ENCODE peak calls at places on chromosome 19, in eight cellular contexts. One of them, this sample, is unnamed.
A peak's percentile ranks its signal among the peaks of the same experiment; 100 is the strongest.

GRCh38 chr19:39308531-39309304 is 11.9 kb downstream of the LRFN1 start:
- DNase-seq in HAP-1: peak; percentile 59
- DNase-seq in heart right ventricle: no peak
- DNase-seq in left lung: no peak
- DNase-seq in right cardiac atrium: no peak
- DNase-seq in right atrium auricular region: no peak
- DNase-seq in CD4-positive, alpha-beta memory T cell: no peak
- DNase-seq in heart left ventricle: no peak
- DNase-seq in this sample: no peak

GRCh38 chr19:10206226-10206873 is 11.6 kb upstream of the DNMT1 start:
- DNase-seq in HAP-1: no peak
- DNase-seq in heart right ventricle: no peak
- DNase-seq in left lung: peak; percentile 80
- DNase-seq in right cardiac atrium: no peak
- DNase-seq in right atrium auricular region: no peak
- DNase-seq in CD4-positive, alpha-beta memory T cell: no peak
- DNase-seq in heart left ventricle: no peak
- DNase-seq in this sample: no peak

GRCh38 chr19:31318790-31319189 is 30.4 kb downstream of the TSHZ3 start:
- DNase-seq in HAP-1: peak; percentile 29
- DNase-seq in heart right ventricle: no peak
- DNase-seq in left lung: no peak
- DNase-seq in right cardiac atrium: no peak
- DNase-seq in right atrium auricular region: no peak
- DNase-seq in CD4-positive, alpha-beta memory T cell: no peak
- DNase-seq in heart left ventricle: no peak
- DNase-seq in this sample: no peak

GRCh38 chr19:39413269-39413902 is 917 bp downstream of the PLEKHG2 start:
- DNase-seq in HAP-1: peak; percentile 87
- DNase-seq in heart right ventricle: peak; percentile 87
- DNase-seq in left lung: peak; percentile 59
- DNase-seq in right cardiac atrium: peak; percentile 83
- DNase-seq in right atrium auricular region: no peak
- DNase-seq in CD4-positive, alpha-beta memory T cell: no peak
- DNase-seq in heart left ventricle: peak; percentile 91
- DNase-seq in this sample: peak; percentile 44

GRCh38 chr19:54532528-54532927 is 29.9 kb downstream of the LAIR2 start:
- DNase-seq in HAP-1: no peak
- DNase-seq in heart right ventricle: no peak
- DNase-seq in left lung: no peak
- DNase-seq in right cardiac atrium: no peak
- DNase-seq in right atrium auricular region: no peak
- DNase-seq in CD4-positive, alpha-beta memory T cell: no peak
- DNase-seq in heart left ventricle: no peak
- DNase-seq in this sample: no peak

GRCh38 chr19:13169769-13170168 is 19.6 kb downstream of the IER2 start:
- DNase-seq in HAP-1: no peak
- DNase-seq in heart right ventricle: no peak
- DNase-seq in left lung: no peak
- DNase-seq in right cardiac atrium: peak; percentile 43
- DNase-seq in right atrium auricular region: no peak
- DNase-seq in CD4-positive, alpha-beta memory T cell: no peak
- DNase-seq in heart left ventricle: no peak
- DNase-seq in this sample: no peak

GRCh38 chr19:11446652-11447301 is 11.3 kb downstream of the PRKCSH start:
- DNase-seq in HAP-1: peak; percentile 82
- DNase-seq in heart right ventricle: peak; percentile 39
- DNase-seq in left lung: no peak
- DNase-seq in right cardiac atrium: peak; percentile 65
- DNase-seq in right atrium auricular region: no peak
- DNase-seq in CD4-positive, alpha-beta memory T cell: peak; percentile 33
- DNase-seq in heart left ventricle: peak; percentile 84
- DNase-seq in this sample: peak; percentile 47

GRCh38 chr19:41844601-41845000 is at the start of gene LYPD4:
- DNase-seq in HAP-1: no peak
- DNase-seq in heart right ventricle: no peak
- DNase-seq in left lung: no peak
- DNase-seq in right cardiac atrium: no peak
- DNase-seq in right atrium auricular region: no peak
- DNase-seq in CD4-positive, alpha-beta memory T cell: no peak
- DNase-seq in heart left ventricle: no peak
- DNase-seq in this sample: no peak

GRCh38 chr19:20247016-20247683 is 80.1 kb downstream of the ZNF486 start:
- DNase-seq in HAP-1: no peak
- DNase-seq in heart right ventricle: peak; percentile 11
- DNase-seq in left lung: no peak
- DNase-seq in right cardiac atrium: peak; percentile 27
- DNase-seq in right atrium auricular region: no peak
- DNase-seq in CD4-positive, alpha-beta memory T cell: peak; percentile 32
- DNase-seq in heart left ventricle: no peak
- DNase-seq in this sample: peak; percentile 8

GRCh38 chr19:35353635-35354034 is 4.6 kb upstream of the FFAR3 start:
- DNase-seq in HAP-1: no peak
- DNase-seq in heart right ventricle: no peak
- DNase-seq in left lung: no peak
- DNase-seq in right cardiac atrium: no peak
- DNase-seq in right atrium auricular region: no peak
- DNase-seq in CD4-positive, alpha-beta memory T cell: no peak
- DNase-seq in heart left ventricle: peak; percentile 9
- DNase-seq in this sample: no peak

GRCh38 chr19:29663861-29664752 is 1.2 kb upstream of the PLEKHF1 start:
- DNase-seq in HAP-1: no peak
- DNase-seq in heart right ventricle: no peak
- DNase-seq in left lung: no peak
- DNase-seq in right cardiac atrium: peak; percentile 28
- DNase-seq in right atrium auricular region: no peak
- DNase-seq in CD4-positive, alpha-beta memory T cell: no peak
- DNase-seq in heart left ventricle: no peak
- DNase-seq in this sample: no peak

GRCh38 chr19:16417660-16418596 is 53.8 kb downstream of the EPS15L1 start:
- DNase-seq in HAP-1: peak; percentile 81
- DNase-seq in heart right ventricle: peak; percentile 58
- DNase-seq in left lung: no peak
- DNase-seq in right cardiac atrium: peak; percentile 74
- DNase-seq in right atrium auricular region: peak; percentile 79
- DNase-seq in CD4-positive, alpha-beta memory T cell: peak; percentile 62
- DNase-seq in heart left ventricle: peak; percentile 85
- DNase-seq in this sample: peak; percentile 51

GRCh38 chr19:14502334-14503092 is 6.6 kb upstream of the GIPC1 start:
- DNase-seq in HAP-1: no peak
- DNase-seq in heart right ventricle: no peak
- DNase-seq in left lung: no peak
- DNase-seq in right cardiac atrium: no peak
- DNase-seq in right atrium auricular region: no peak
- DNase-seq in CD4-positive, alpha-beta memory T cell: no peak
- DNase-seq in heart left ventricle: no peak
- DNase-seq in this sample: no peak

GRCh38 chr19:46748325-46749109 is 2.3 kb upstream of the STRN4 start:
- DNase-seq in HAP-1: peak; percentile 91
- DNase-seq in heart right ventricle: peak; percentile 64
- DNase-seq in left lung: no peak
- DNase-seq in right cardiac atrium: peak; percentile 70
- DNase-seq in right atrium auricular region: no peak
- DNase-seq in CD4-positive, alpha-beta memory T cell: peak; percentile 63
- DNase-seq in heart left ventricle: no peak
- DNase-seq in this sample: peak; percentile 62

GRCh38 chr19:34508540-34508939 is 27.0 kb downstream of the WTIP start:
- DNase-seq in HAP-1: no peak
- DNase-seq in heart right ventricle: no peak
- DNase-seq in left lung: no peak
- DNase-seq in right cardiac atrium: no peak
- DNase-seq in right atrium auricular region: no peak
- DNase-seq in CD4-positive, alpha-beta memory T cell: no peak
- DNase-seq in heart left ventricle: no peak
- DNase-seq in this sample: no peak

GRCh38 chr19:17797397-17798201 is 2.7 kb downstream of the B3GNT3 start:
- DNase-seq in HAP-1: no peak
- DNase-seq in heart right ventricle: no peak
- DNase-seq in left lung: no peak
- DNase-seq in right cardiac atrium: no peak
- DNase-seq in right atrium auricular region: no peak
- DNase-seq in CD4-positive, alpha-beta memory T cell: no peak
- DNase-seq in heart left ventricle: no peak
- DNase-seq in this sample: no peak

GRCh38 chr19:4183967-4184717 is 1.7 kb downstream of the ANKRD24 start:
- DNase-seq in HAP-1: no peak
- DNase-seq in heart right ventricle: no peak
- DNase-seq in left lung: no peak
- DNase-seq in right cardiac atrium: no peak
- DNase-seq in right atrium auricular region: no peak
- DNase-seq in CD4-positive, alpha-beta memory T cell: no peak
- DNase-seq in heart left ventricle: no peak
- DNase-seq in this sample: no peak

DNA sequence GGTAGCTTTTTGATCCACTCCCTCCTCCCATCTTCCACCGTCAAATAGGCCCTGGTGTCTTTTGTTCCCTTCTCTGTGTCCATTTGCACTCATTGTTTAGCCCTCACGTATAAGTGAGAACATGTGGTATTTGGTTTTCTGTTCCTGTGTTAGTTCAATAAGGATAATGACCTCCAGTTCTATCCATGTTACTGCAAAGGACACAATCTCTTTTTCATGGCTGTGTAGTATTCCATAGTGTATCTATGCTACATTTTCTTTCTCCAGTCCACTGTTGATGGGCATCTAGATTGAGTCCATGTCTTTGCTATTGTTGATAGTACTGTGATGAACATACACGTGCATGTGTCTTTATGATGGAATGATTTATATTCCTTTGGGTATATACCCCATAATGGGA is 136.0 kb upstream of the USP29 start:
- DNase-seq in HAP-1: no peak
- DNase-seq in heart right ventricle: no peak
- DNase-seq in left lung: no peak
- DNase-seq in right cardiac atrium: no peak
- DNase-seq in right atrium auricular region: no peak
- DNase-seq in CD4-positive, alpha-beta memory T cell: no peak
- DNase-seq in heart left ventricle: no peak
- DNase-seq in this sample: no peak
- H3K9me3 ChIP-seq in HAP-1: peaks cover 2% of the 10 kb centered on the region
- H3K9me3 ChIP-seq in heart right ventricle: no peaks in the 10 kb centered on the region
- H3K9me3 ChIP-seq in left lung: peaks cover 86% of the 10 kb centered on the region
- H3K9me3 ChIP-seq in right cardiac atrium: no peaks in the 10 kb centered on the region
- H3K9me3 ChIP-seq in right atrium auricular region: no peaks in the 10 kb centered on the region
- H3K9me3 ChIP-seq in CD4-positive, alpha-beta memory T cell: peaks cover 5% of the 10 kb centered on the region
- H3K9me3 ChIP-seq in heart left ventricle: no peaks in the 10 kb centered on the region
- H3K9me3 ChIP-seq in this sample: peaks cover 7% of the 10 kb centered on the region

DNA sequence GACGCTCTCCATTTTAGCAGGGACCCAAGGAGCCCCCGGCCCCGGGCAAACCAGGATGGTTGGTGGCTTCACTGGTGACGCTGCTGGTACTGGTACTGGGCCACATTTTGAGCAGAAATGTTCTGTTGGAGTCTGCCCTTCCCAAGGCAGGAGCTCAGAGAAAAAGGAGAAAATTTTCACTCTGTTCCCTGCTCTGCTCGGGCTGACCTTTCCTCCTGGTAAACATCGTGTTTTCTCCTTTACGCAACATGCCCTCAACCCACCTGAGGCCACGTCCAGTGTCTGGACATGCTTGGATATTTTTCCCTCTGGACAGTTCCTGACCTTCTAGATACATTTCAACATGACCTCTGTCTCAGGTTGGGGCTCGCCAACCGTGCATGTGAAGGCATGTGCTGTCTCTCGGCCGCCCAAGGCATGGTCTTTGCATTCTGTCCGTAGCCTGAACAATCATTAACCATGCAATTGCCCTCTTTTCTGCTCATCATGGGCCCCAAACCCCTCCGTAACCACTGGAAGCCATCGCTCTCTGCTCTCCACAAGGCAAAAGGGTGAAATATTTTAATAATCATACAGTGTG is 115.2 kb upstream of the PEG3 start:
- DNase-seq in HAP-1: no peak
- DNase-seq in heart right ventricle: no peak
- DNase-seq in left lung: no peak
- DNase-seq in right cardiac atrium: no peak
- DNase-seq in right atrium auricular region: no peak
- DNase-seq in CD4-positive, alpha-beta memory T cell: no peak
- DNase-seq in heart left ventricle: no peak
- DNase-seq in this sample: no peak
- H3K9me3 ChIP-seq in HAP-1: no peaks in the 10 kb centered on the region
- H3K9me3 ChIP-seq in heart right ventricle: no peaks in the 10 kb centered on the region
- H3K9me3 ChIP-seq in left lung: peaks cover 54% of the 10 kb centered on the region
- H3K9me3 ChIP-seq in right cardiac atrium: no peaks in the 10 kb centered on the region
- H3K9me3 ChIP-seq in right atrium auricular region: no peaks in the 10 kb centered on the region
- H3K9me3 ChIP-seq in CD4-positive, alpha-beta memory T cell: peaks cover 11% of the 10 kb centered on the region
- H3K9me3 ChIP-seq in heart left ventricle: no peaks in the 10 kb centered on the region
- H3K9me3 ChIP-seq in this sample: peaks cover 4% of the 10 kb centered on the region

GRCh38 chr19:44107751-44108150 is 5.4 kb upstream of the ZNF225 start:
- DNase-seq in HAP-1: no peak
- DNase-seq in heart right ventricle: no peak
- DNase-seq in left lung: no peak
- DNase-seq in right cardiac atrium: no peak
- DNase-seq in right atrium auricular region: no peak
- DNase-seq in CD4-positive, alpha-beta memory T cell: no peak
- DNase-seq in heart left ventricle: no peak
- DNase-seq in this sample: no peak
- H3K9me3 ChIP-seq in HAP-1: peaks cover 3% of the 10 kb centered on the region
- H3K9me3 ChIP-seq in heart right ventricle: peaks cover 46% of the 10 kb centered on the region
- H3K9me3 ChIP-seq in left lung: peaks cover 86% of the 10 kb centered on the region
- H3K9me3 ChIP-seq in right cardiac atrium: peaks cover 14% of the 10 kb centered on the region
- H3K9me3 ChIP-seq in right atrium auricular region: peaks cover 24% of the 10 kb centered on the region
- H3K9me3 ChIP-seq in CD4-positive, alpha-beta memory T cell: peaks cover 42% of the 10 kb centered on the region
- H3K9me3 ChIP-seq in heart left ventricle: peaks cover 41% of the 10 kb centered on the region
- H3K9me3 ChIP-seq in this sample: peaks cover 27% of the 10 kb centered on the region

DNA sequence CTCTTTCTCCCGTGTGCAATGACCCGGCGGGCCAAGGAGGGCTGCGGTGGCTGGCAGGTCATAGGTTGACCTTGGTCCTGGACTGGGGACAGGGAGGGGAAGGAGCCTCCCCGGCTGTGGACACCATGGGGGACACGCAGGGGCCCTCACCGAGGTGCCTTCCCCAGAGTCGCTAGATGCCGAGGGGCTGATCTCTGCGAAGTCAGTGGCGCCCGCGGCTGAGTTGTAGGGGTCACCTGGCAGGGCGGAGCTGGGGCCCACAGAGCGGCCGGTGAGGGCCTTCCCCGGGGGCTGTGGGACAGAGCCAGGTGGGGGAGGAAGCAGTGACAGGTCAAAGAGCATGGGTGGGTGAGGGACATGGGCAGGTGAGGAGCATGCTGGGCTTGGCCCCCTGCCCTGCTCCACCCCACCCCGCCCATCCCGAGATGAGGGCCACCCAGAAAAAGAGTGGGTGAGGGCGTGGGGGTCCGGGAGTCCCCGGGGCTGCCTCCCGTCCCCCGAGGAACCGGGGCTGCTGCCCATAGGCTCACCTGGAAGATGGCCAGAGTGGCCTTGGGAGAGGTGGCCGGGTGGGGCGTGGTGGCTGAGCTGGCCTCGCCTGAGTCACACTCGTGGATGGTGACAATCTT is 3.6 kb downstream of the CBARP start:
- DNase-seq in HAP-1: no peak
- DNase-seq in heart right ventricle: no peak
- DNase-seq in left lung: no peak
- DNase-seq in right cardiac atrium: no peak
- DNase-seq in right atrium auricular region: no peak
- DNase-seq in CD4-positive, alpha-beta memory T cell: no peak
- DNase-seq in heart left ventricle: no peak
- DNase-seq in this sample: no peak
- H3K9me3 ChIP-seq in HAP-1: no peaks in the 10 kb centered on the region
- H3K9me3 ChIP-seq in heart right ventricle: no peaks in the 10 kb centered on the region
- H3K9me3 ChIP-seq in left lung: no peaks in the 10 kb centered on the region
- H3K9me3 ChIP-seq in right cardiac atrium: no peaks in the 10 kb centered on the region
- H3K9me3 ChIP-seq in right atrium auricular region: no peaks in the 10 kb centered on the region
- H3K9me3 ChIP-seq in CD4-positive, alpha-beta memory T cell: no peaks in the 10 kb centered on the region
- H3K9me3 ChIP-seq in heart left ventricle: no peaks in the 10 kb centered on the region
- H3K9me3 ChIP-seq in this sample: no peaks in the 10 kb centered on the region

This sample was measured in T-helper 17 cell.